ENCODE peak calls at places on chromosomes 11 and 22, in five cellular contexts. T is upper lobe of right lung, U is left ventricle myocardium inferior, D is lower lobe of right lung, I is neuronal stem cell. Z is an unnamed sample.

GRCh38 chr22:46081036-46081830 is 69.1 kb upstream of the PPARA start:
- DNase-seq in U (peak; percentile 17), T (peak; percentile 62), D (peak; percentile 45), I (no peak), Z (no peak)

GRCh38 chr22:28032896-28033295 is 113.8 kb upstream of the PITPNB start:
- DNase-seq in I (no peak), D (no peak), T (no peak), U (no peak), Z (peak; percentile 63)

GRCh38 chr22:42389137-42389536 is 43.1 kb downstream of the NFAM1 start:
- DNase-seq in U (no peak), D (no peak), T (no peak), I (no peak), Z (no peak)

GRCh38 chr11:131511794-131512193 is 141.4 kb downstream of the NTM start:
- DNase-seq in D (no peak), I (peak; percentile 17), T (no peak), U (no peak), Z (peak; percentile 54)

GRCh38 chr11:124586247-124586860 is 16.6 kb downstream of the OR8A1 start:
- DNase-seq in U (peak; percentile 45), D (peak; percentile 59), T (peak; percentile 70), I (peak; percentile 48), Z (peak; percentile 67)

GRCh38 chr11:114197799-114198500 is 98.2 kb upstream of the NNMT start:
- DNase-seq in D (peak; percentile 83), T (peak; percentile 85), I (no peak), U (peak; percentile 81), Z (no peak)

GRCh38 chr11:113267536-113267935 is 46.8 kb upstream of the TTC12 start:
- DNase-seq in U (no peak), I (no peak), D (no peak), T (no peak), Z (no peak)

GRCh38 chr11:103940542-103940941 is 95.9 kb upstream of the DDI1 start:
- DNase-seq in I (no peak), U (no peak), D (no peak), T (no peak), Z (no peak)

GRCh38 chr11:20247540-20248138 is 87.4 kb upstream of the DBX1 start:
- DNase-seq in T (no peak), U (no peak), I (no peak), D (no peak), Z (no peak)

GRCh38 chr22:26367402-26368245 is 61.4 kb upstream of the ASPHD2 start:
- DNase-seq in U (no peak), T (no peak), D (no peak), I (peak; percentile 65), Z (peak; percentile 61)

GRCh38 chr11:13215157-13215556 is 62.4 kb upstream of the BMAL1 start:
- DNase-seq in T (no peak), I (no peak), D (no peak), U (no peak), Z (no peak)

GRCh38 chr22:23079814-23080521 is 9.6 kb downstream of the GNAZ start:
- DNase-seq in U (no peak), D (no peak), I (no peak), T (no peak), Z (no peak)

GRCh38 chr11:15577519-15577918 is 462.8 kb downstream of the INSC start:
- DNase-seq in U (no peak), T (no peak), I (no peak), D (no peak), Z (no peak)

GRCh38 chr11:120281161-120281795 is 41.3 kb downstream of the POU2F3 start:
- DNase-seq in U (peak; percentile 30), I (no peak), T (no peak), D (no peak), Z (peak; percentile 67)

GRCh38 chr22:31728857-31729256 is 21.1 kb downstream of the PRR14L start:
- DNase-seq in D (no peak), U (no peak), I (no peak), T (no peak), Z (no peak)

GRCh38 chr11:115334932-115335788 is 169.1 kb downstream of the CADM1 start:
- DNase-seq in I (peak; percentile 12), T (no peak), D (no peak), U (no peak), Z (peak; percentile 52)

GRCh38 chr11:135002236-135002635 is 590.2 kb upstream of the B3GAT1 start:
- DNase-seq in D (no peak), U (no peak), T (no peak), I (no peak), Z (no peak)

GRCh38 chr11:16953620-16954019 is 60.6 kb downstream of the PLEKHA7 start:
- DNase-seq in T (no peak), I (no peak), D (no peak), U (no peak), Z (no peak)

GRCh38 chr11:11463397-11463796 is 110.3 kb upstream of the CSNK2A3 start:
- DNase-seq in U (no peak), T (no peak), I (no peak), D (no peak), Z (no peak)

GRCh38 chr11:5508605-5509004 is 1.2 kb downstream of the UBQLN3 start:
- DNase-seq in D (no peak), U (no peak), I (no peak), T (no peak), Z (no peak)

GRCh38 chr11:69157156-69157821 is 1.6 kb downstream of the SMIM38 start:
- DNase-seq in U (peak; percentile 74), D (no peak), I (peak; percentile 75), T (peak; percentile 70), Z (no peak)

GRCh38 chr11:69157822-69158231 is 2.1 kb downstream of the SMIM38 start:
- DNase-seq in D (no peak), I (no peak), T (peak; percentile 64), U (no peak), Z (no peak)

GRCh38 chr11:69155302-69156198 is at the start of gene SMIM38:
- DNase-seq in T (peak; percentile 65), U (no peak), I (no peak), D (no peak), Z (no peak)

GRCh38 chr11:69156218-69156639 is 494 bp downstream of the SMIM38 start:
- DNase-seq in U (no peak), I (no peak), D (no peak), T (no peak), Z (peak; percentile 33)

DNA sequence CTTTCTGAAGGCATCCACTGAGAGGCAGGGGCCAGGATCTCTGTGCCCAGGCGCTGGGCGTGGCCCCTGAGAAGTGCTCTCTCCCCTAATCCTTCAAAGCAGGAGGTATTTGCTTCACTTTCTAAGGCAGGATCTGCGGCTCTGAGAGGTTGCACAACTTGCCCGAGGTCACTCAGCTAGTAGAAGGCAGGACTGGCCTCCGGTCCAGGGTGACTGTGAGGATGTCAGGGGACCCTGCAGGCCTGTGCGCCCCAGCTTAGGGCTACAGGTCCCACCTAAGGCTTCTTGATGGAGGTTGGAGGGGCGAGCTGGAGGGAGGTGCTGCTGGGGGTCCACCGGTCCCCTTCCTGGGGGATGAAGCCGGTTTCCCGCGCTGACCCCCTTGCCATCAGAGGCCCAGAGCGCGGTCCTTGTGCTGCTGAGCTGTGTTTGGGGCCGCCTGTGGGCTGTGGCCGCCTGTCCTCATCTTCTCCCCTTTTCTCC is 979 bp downstream of the SMIM38 start:
- DNase-seq in I (no peak), U (no peak), T (peak; percentile 82), D (peak; percentile 72), Z (peak; percentile 62)
- H3K27ac ChIP-seq in I (peak overlapping the region; percentile 83), U (peak overlapping the region; percentile 71), T (no peak overlapping the region), D (no peak overlapping the region), Z (no peak overlapping the region)

GRCh38 chr11:82671451-82671850 is 62.2 kb downstream of the FAM181B start:
- DNase-seq in U (no peak), I (no peak), D (no peak), T (no peak), Z (no peak)
- H3K27ac ChIP-seq in U (no peak overlapping the region), I (no peak overlapping the region), D (no peak overlapping the region), T (no peak overlapping the region), Z (no peak overlapping the region)

GRCh38 chr11:86948733-86949132 is 6.5 kb downstream of the FZD4 start:
- DNase-seq in I (no peak), T (no peak), U (no peak), D (no peak), Z (no peak)
- H3K27ac ChIP-seq in I (no peak overlapping the region), T (no peak overlapping the region), U (peak overlapping the region; percentile 97), D (peak overlapping the region; percentile 13), Z (peak overlapping the region; percentile 41)

GRCh38 chr11:1774886-1775285 is 11.2 kb upstream of the CTSD start:
- DNase-seq in T (no peak), I (no peak), D (no peak), U (no peak), Z (no peak)

GRCh38 chr11:1773711-1774550 is 10.2 kb upstream of the CTSD start:
- DNase-seq in D (no peak), U (no peak), I (no peak), T (no peak), Z (no peak)

GRCh38 chr11:1771700-1772099 is 8.0 kb upstream of the CTSD start:
- DNase-seq in I (no peak), T (peak; percentile 73), U (no peak), D (peak; percentile 70), Z (peak; percentile 93)

GRCh38 chr11:1772270-1773130 is 8.8 kb upstream of the CTSD start:
- DNase-seq in T (peak; percentile 85), D (peak; percentile 83), I (peak; percentile 57), U (no peak), Z (peak; percentile 92)

DNA sequence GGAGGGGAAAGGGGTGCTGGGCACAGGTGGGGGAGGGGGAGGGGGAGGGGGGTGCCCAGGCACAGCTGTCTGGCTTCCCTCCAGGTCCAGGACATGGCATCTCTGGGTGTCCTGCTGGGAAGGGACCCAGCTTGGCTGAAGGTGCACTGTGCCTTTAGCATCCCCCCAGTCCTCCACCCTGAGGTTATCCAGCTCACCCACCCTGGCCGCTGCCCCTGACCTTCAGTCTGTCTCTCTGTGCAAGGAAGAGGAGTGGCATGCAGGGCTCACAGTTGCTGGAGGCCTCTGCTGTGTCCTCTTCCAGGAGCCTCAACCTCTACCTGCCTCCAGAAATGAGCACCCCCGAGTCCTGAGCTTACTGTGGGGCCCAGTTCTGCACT is 9.4 kb upstream of the CTSD start:
- DNase-seq in D (no peak), I (no peak), U (no peak), T (no peak), Z (no peak)
- H3K27ac ChIP-seq in D (no peak overlapping the region), I (no peak overlapping the region), U (no peak overlapping the region), T (no peak overlapping the region), Z (no peak overlapping the region)